ENCODE peak calls at places on chromosomes 6 and 20, in four cellular contexts. One of them, this sample, is unnamed.

GRCh38 chr6:46948699-46949098 is 27.0 kb upstream of the ADGRF5 start:
- DNase-seq in prostate gland: no peak
- DNase-seq in CD4-positive, alpha-beta T cell: no peak
- DNase-seq in Peyer's patch: no peak
- DNase-seq in this sample: no peak

GRCh38 chr20:32832664-32833063 is 12.9 kb downstream of the MAPRE1 start:
- DNase-seq in CD4-positive, alpha-beta T cell: no peak
- DNase-seq in Peyer's patch: no peak
- DNase-seq in prostate gland: no peak
- DNase-seq in this sample: no peak

GRCh38 chr6:87731818-87732661 is 30.0 kb upstream of the AKIRIN2 start:
- DNase-seq in Peyer's patch: peak; percentile 59
- DNase-seq in CD4-positive, alpha-beta T cell: peak; percentile 28
- DNase-seq in prostate gland: peak; percentile 97
- DNase-seq in this sample: peak; percentile 93

GRCh38 chr6:29619578-29619977 is 13.4 kb downstream of the GABBR1 start:
- DNase-seq in prostate gland: no peak
- DNase-seq in CD4-positive, alpha-beta T cell: no peak
- DNase-seq in Peyer's patch: no peak
- DNase-seq in this sample: no peak

GRCh38 chr20:10832146-10832545 is 158.3 kb upstream of the JAG1 start:
- DNase-seq in prostate gland: no peak
- DNase-seq in Peyer's patch: no peak
- DNase-seq in CD4-positive, alpha-beta T cell: no peak
- DNase-seq in this sample: no peak

GRCh38 chr6:118551673-118552063 is 3.6 kb downstream of the PLN start:
- DNase-seq in prostate gland: no peak
- DNase-seq in CD4-positive, alpha-beta T cell: no peak
- DNase-seq in Peyer's patch: no peak
- DNase-seq in this sample: no peak

GRCh38 chr6:124517339-124517738 is 444.9 kb upstream of the RNF217 start:
- DNase-seq in CD4-positive, alpha-beta T cell: no peak
- DNase-seq in Peyer's patch: no peak
- DNase-seq in prostate gland: no peak
- DNase-seq in this sample: no peak

GRCh38 chr6:48535569-48535968 is 424.6 kb upstream of the PTCHD4 start:
- DNase-seq in Peyer's patch: no peak
- DNase-seq in CD4-positive, alpha-beta T cell: no peak
- DNase-seq in prostate gland: no peak
- DNase-seq in this sample: no peak

DNA sequence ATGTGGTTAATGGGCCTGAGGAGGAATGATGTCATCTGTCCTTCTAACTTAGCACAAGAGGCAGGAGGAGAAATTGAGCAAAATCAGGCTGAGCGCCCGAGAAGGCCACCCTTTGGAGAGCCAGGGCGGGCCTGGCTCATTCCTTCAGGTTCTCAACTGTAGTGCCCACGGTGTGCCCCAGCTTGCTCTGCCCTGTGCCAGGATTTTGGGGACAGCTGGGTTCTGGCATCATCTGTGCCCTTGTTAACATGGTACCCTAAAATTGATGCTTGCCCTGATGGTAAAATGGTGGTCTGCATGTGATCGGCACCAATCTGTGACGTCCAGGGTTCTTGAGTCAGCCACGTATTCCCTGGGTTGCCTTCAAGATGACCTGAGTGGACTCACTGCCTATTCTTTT is 31.1 kb upstream of the APCDD1L start:
- DNase-seq in prostate gland: no peak
- DNase-seq in Peyer's patch: peak; percentile 5
- DNase-seq in CD4-positive, alpha-beta T cell: no peak
- DNase-seq in this sample: peak; percentile 90
- H3K27me3 ChIP-seq in prostate gland: no peaks in the 10 kb centered on the region
- H3K27me3 ChIP-seq in Peyer's patch: no peaks in the 10 kb centered on the region
- H3K27me3 ChIP-seq in CD4-positive, alpha-beta T cell: peaks cover 7% of the 10 kb centered on the region
- H3K27me3 ChIP-seq in this sample: no peaks in the 10 kb centered on the region

DNA sequence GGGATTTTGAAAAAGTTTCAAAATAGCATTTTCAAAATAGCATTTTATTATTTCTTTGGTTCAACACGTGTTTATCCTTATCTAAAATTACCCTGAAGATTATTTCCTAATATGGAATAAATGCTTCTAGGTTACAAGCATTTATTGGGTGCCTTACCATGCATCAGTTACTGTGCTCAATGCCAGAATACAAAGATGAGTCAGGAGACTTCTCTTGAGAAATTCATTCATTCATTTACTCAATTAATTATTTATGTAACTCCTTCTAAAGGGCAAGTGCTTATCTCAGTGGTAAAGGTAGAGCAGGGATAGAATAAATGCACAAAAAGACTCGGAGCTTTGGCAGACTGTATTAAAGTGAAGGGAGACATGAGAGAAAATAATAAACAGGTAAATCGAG is 150.1 kb upstream of the PDE7B start:
- DNase-seq in prostate gland: no peak
- DNase-seq in CD4-positive, alpha-beta T cell: no peak
- DNase-seq in Peyer's patch: no peak
- DNase-seq in this sample: no peak
- TF ChIP-seq CTCF in prostate gland: no peak
- TF ChIP-seq CTCF in CD4-positive, alpha-beta T cell: no peak
- TF ChIP-seq CTCF in Peyer's patch: no peak
- TF ChIP-seq CTCF in this sample: no peak

DNA sequence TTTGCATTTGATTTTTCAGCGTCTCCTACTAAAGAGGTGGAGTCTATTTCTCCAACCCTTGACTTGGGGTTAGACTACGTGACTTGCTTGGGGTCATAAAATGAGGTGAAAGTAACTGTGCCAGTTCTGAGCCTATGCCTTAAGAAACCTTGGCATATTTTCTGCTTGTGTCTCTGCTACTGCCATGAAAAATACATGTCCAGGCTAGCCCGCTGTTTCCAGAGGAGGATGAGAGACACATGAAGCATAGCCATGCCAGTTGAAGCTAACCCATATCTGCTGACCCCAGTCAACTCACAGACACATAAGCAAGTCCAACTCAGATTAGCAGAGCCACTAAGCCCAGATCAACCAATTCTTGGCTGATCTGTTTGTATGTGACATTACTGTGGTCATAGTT is 38.7 kb downstream of the SCP2D1 start:
- DNase-seq in CD4-positive, alpha-beta T cell: no peak
- DNase-seq in prostate gland: no peak
- DNase-seq in Peyer's patch: no peak
- DNase-seq in this sample: no peak
- H3K27me3 ChIP-seq in CD4-positive, alpha-beta T cell: no peaks in the 10 kb centered on the region
- H3K27me3 ChIP-seq in prostate gland: no peaks in the 10 kb centered on the region
- H3K27me3 ChIP-seq in Peyer's patch: no peaks in the 10 kb centered on the region
- H3K27me3 ChIP-seq in this sample: peaks cover 5% of the 10 kb centered on the region

DNA sequence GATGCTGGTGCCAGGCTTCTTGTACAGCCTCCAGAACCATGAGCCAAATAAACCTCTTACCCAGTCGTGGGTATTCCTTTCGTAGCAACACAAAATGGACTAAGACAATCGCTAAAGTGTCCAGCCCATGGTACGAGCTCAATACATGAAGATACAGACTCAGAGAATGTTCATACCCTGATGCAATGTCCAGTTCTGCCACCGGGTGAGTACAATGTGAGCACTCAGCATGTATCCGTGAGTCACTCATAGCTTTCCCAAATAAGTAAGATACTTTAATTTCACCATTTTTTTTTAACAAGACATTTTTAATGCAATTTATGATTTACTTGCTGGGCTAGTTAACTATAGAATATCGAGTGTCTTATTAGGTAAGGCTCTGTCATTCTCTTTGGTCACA is 26.7 kb upstream of the PDE10A start:
- DNase-seq in Peyer's patch: no peak
- DNase-seq in prostate gland: no peak
- DNase-seq in CD4-positive, alpha-beta T cell: no peak
- DNase-seq in this sample: no peak
- TF ChIP-seq CTCF in Peyer's patch: no peak
- TF ChIP-seq CTCF in prostate gland: no peak
- TF ChIP-seq CTCF in CD4-positive, alpha-beta T cell: no peak
- TF ChIP-seq CTCF in this sample: no peak